ENCODE peak calls at places on chromosomes 1 and 21, in nine cellular contexts. One of them, this sample, is unnamed.

GRCh38 chr1:25820247-25821111 is 725 bp downstream of the MTFR1L start:
- DNase-seq in vagina: no peak
- DNase-seq in Panc1: no peak
- DNase-seq in SK-N-SH: peak; percentile 79
- DNase-seq in GM23338: peak; percentile 80
- DNase-seq in transverse colon: peak; percentile 81
- DNase-seq in stomach: peak; percentile 61
- DNase-seq in sigmoid colon: peak; percentile 77
- DNase-seq in HCT116: no peak
- DNase-seq in this sample: no peak

GRCh38 chr1:58437623-58438022 is 108.9 kb downstream of the OMA1 start:
- DNase-seq in sigmoid colon: no peak
- DNase-seq in HCT116: no peak
- DNase-seq in SK-N-SH: no peak
- DNase-seq in Panc1: no peak
- DNase-seq in stomach: no peak
- DNase-seq in transverse colon: no peak
- DNase-seq in vagina: no peak
- DNase-seq in GM23338: no peak
- DNase-seq in this sample: no peak

GRCh38 chr1:220990417-220991337 is 111.4 kb downstream of the HLX start:
- DNase-seq in stomach: no peak
- DNase-seq in SK-N-SH: no peak
- DNase-seq in vagina: no peak
- DNase-seq in HCT116: peak; percentile 12
- DNase-seq in sigmoid colon: no peak
- DNase-seq in transverse colon: no peak
- DNase-seq in Panc1: no peak
- DNase-seq in GM23338: no peak
- DNase-seq in this sample: no peak

GRCh38 chr1:94481473-94481933 is 60.1 kb downstream of the F3 start:
- DNase-seq in sigmoid colon: peak; percentile 62
- DNase-seq in vagina: no peak
- DNase-seq in stomach: peak; percentile 64
- DNase-seq in SK-N-SH: peak; percentile 57
- DNase-seq in Panc1: peak; percentile 43
- DNase-seq in transverse colon: peak; percentile 23
- DNase-seq in GM23338: peak; percentile 88
- DNase-seq in HCT116: peak; percentile 69
- DNase-seq in this sample: peak; percentile 59

GRCh38 chr1:33127001-33127823 is 46.3 kb downstream of the AZIN2 start:
- DNase-seq in sigmoid colon: peak; percentile 99
- DNase-seq in vagina: peak; percentile 98
- DNase-seq in stomach: peak; percentile 97
- DNase-seq in HCT116: peak; percentile 99
- DNase-seq in Panc1: peak; percentile 90
- DNase-seq in GM23338: peak; percentile 98
- DNase-seq in transverse colon: peak; percentile 98
- DNase-seq in SK-N-SH: peak; percentile 91
- DNase-seq in this sample: peak; percentile 97

GRCh38 chr1:171796592-171796991 is 15.1 kb downstream of the METTL13 start:
- DNase-seq in vagina: no peak
- DNase-seq in stomach: no peak
- DNase-seq in HCT116: no peak
- DNase-seq in transverse colon: no peak
- DNase-seq in GM23338: no peak
- DNase-seq in Panc1: no peak
- DNase-seq in sigmoid colon: no peak
- DNase-seq in SK-N-SH: no peak
- DNase-seq in this sample: no peak

GRCh38 chr1:67566803-67567202 is 118.2 kb upstream of the GADD45A start:
- DNase-seq in sigmoid colon: no peak
- DNase-seq in Panc1: no peak
- DNase-seq in vagina: no peak
- DNase-seq in transverse colon: no peak
- DNase-seq in SK-N-SH: no peak
- DNase-seq in HCT116: no peak
- DNase-seq in stomach: no peak
- DNase-seq in GM23338: no peak
- DNase-seq in this sample: no peak

GRCh38 chr21:44593598-44594405 is 1.5 kb upstream of the KRTAP10-6 start:
- DNase-seq in HCT116: no peak
- DNase-seq in stomach: no peak
- DNase-seq in sigmoid colon: no peak
- DNase-seq in GM23338: peak; percentile 42
- DNase-seq in transverse colon: no peak
- DNase-seq in SK-N-SH: no peak
- DNase-seq in Panc1: no peak
- DNase-seq in vagina: peak; percentile 40
- DNase-seq in this sample: no peak

GRCh38 chr1:204545202-204545601 is 29.0 kb downstream of the MDM4 start:
- DNase-seq in HCT116: no peak
- DNase-seq in GM23338: no peak
- DNase-seq in sigmoid colon: no peak
- DNase-seq in transverse colon: no peak
- DNase-seq in vagina: no peak
- DNase-seq in stomach: no peak
- DNase-seq in Panc1: no peak
- DNase-seq in SK-N-SH: no peak
- DNase-seq in this sample: no peak
- H3K36me3 ChIP-seq in HCT116: peaks cover 70% of the 10 kb centered on the region
- H3K36me3 ChIP-seq in GM23338: peaks cover 64% of the 10 kb centered on the region
- H3K36me3 ChIP-seq in sigmoid colon: peaks cover 100% of the 10 kb centered on the region
- H3K36me3 ChIP-seq in transverse colon: peaks cover 78% of the 10 kb centered on the region
- H3K36me3 ChIP-seq in vagina: peaks cover 92% of the 10 kb centered on the region
- H3K36me3 ChIP-seq in stomach: peaks cover 99% of the 10 kb centered on the region
- H3K36me3 ChIP-seq in Panc1: peaks cover 56% of the 10 kb centered on the region
- H3K36me3 ChIP-seq in SK-N-SH: peaks cover 98% of the 10 kb centered on the region
- H3K36me3 ChIP-seq in this sample: peaks cover 96% of the 10 kb centered on the region

GRCh38 chr1:246169019-246169418 is 338.1 kb downstream of the SMYD3 start:
- DNase-seq in Panc1: no peak
- DNase-seq in HCT116: no peak
- DNase-seq in SK-N-SH: no peak
- DNase-seq in sigmoid colon: no peak
- DNase-seq in transverse colon: no peak
- DNase-seq in stomach: no peak
- DNase-seq in vagina: no peak
- DNase-seq in GM23338: no peak
- DNase-seq in this sample: no peak
- TF ChIP-seq POLR2AphosphoS5 in Panc1: no peak
- TF ChIP-seq POLR2AphosphoS5 in HCT116: no peak
- TF ChIP-seq POLR2AphosphoS5 in SK-N-SH: no peak
- TF ChIP-seq POLR2AphosphoS5 in sigmoid colon: no peak
- TF ChIP-seq POLR2AphosphoS5 in transverse colon: no peak
- TF ChIP-seq POLR2AphosphoS5 in stomach: no peak
- TF ChIP-seq POLR2AphosphoS5 in vagina: no peak
- TF ChIP-seq POLR2AphosphoS5 in GM23338: no peak
- TF ChIP-seq POLR2AphosphoS5 in this sample: no peak

GRCh38 chr1:2520206-2520605 is 6.2 kb downstream of the PANK4 start:
- DNase-seq in GM23338: no peak
- DNase-seq in Panc1: no peak
- DNase-seq in transverse colon: no peak
- DNase-seq in vagina: no peak
- DNase-seq in HCT116: no peak
- DNase-seq in sigmoid colon: no peak
- DNase-seq in SK-N-SH: no peak
- DNase-seq in stomach: no peak
- DNase-seq in this sample: no peak
- H3K36me3 ChIP-seq in GM23338: peaks cover 5% of the 10 kb centered on the region
- H3K36me3 ChIP-seq in Panc1: peaks cover 3% of the 10 kb centered on the region
- H3K36me3 ChIP-seq in transverse colon: peaks cover 53% of the 10 kb centered on the region
- H3K36me3 ChIP-seq in vagina: peaks cover 65% of the 10 kb centered on the region
- H3K36me3 ChIP-seq in HCT116: peaks cover 22% of the 10 kb centered on the region
- H3K36me3 ChIP-seq in sigmoid colon: peaks cover 66% of the 10 kb centered on the region
- H3K36me3 ChIP-seq in SK-N-SH: peaks cover 5% of the 10 kb centered on the region
- H3K36me3 ChIP-seq in stomach: peaks cover 71% of the 10 kb centered on the region
- H3K36me3 ChIP-seq in this sample: peaks cover 59% of the 10 kb centered on the region

DNA sequence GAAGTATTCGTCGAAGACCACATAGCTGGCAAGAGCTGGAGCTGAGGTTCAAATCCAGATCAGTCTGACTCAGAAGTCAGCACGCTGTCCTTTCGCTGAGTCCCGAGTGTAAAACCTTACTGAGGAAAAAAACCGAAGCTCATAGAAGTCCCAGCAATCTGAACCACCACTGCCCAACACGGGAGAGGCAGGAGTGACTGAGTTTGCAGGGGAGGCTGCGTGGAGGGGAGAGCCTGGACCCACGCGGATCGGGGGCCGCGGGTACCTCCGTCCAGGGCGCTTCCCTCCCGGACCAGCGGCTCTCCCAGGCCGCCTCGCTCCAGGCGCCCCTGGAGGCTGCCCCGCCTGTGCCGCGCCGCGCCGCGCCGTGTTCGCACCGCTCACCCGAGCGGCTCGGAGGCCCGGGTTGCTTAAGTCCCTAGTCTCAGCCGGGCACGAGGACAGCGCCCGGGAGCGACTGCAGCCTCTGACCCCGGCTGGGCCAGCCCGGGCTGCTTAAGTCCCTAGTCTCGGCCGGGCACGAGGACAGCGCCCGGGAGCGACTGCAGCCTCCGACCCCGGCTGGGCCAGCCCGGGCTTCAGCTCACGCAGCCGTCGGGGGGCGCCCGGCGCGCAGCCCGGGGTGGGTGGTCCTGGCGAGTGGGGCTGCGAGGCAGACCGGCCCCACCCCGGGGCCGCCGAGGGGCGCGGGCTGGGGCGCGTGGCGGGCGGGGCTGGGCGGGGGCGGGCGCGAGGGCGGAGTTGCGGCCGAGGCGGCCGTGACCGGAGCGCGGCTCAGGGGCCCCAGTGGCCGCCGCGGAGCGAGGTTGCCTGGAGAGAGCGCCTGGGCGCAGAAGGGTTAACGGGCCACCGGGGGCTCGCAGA is at the start of gene ADAMTSL4:
- DNase-seq in GM23338: peak; percentile 84
- DNase-seq in SK-N-SH: peak; percentile 90
- DNase-seq in transverse colon: peak; percentile 68
- DNase-seq in vagina: no peak
- DNase-seq in Panc1: no peak
- DNase-seq in HCT116: no peak
- DNase-seq in sigmoid colon: peak; percentile 86
- DNase-seq in stomach: peak; percentile 72
- DNase-seq in this sample: no peak
- TF ChIP-seq POLR2AphosphoS5 in GM23338: no peak
- TF ChIP-seq POLR2AphosphoS5 in SK-N-SH: no peak
- TF ChIP-seq POLR2AphosphoS5 in transverse colon: no peak
- TF ChIP-seq POLR2AphosphoS5 in vagina: no peak
- TF ChIP-seq POLR2AphosphoS5 in Panc1: no peak
- TF ChIP-seq POLR2AphosphoS5 in HCT116: peak; percentile 6
- TF ChIP-seq POLR2AphosphoS5 in sigmoid colon: peak; percentile 34
- TF ChIP-seq POLR2AphosphoS5 in stomach: no peak
- TF ChIP-seq POLR2AphosphoS5 in this sample: no peak

DNA sequence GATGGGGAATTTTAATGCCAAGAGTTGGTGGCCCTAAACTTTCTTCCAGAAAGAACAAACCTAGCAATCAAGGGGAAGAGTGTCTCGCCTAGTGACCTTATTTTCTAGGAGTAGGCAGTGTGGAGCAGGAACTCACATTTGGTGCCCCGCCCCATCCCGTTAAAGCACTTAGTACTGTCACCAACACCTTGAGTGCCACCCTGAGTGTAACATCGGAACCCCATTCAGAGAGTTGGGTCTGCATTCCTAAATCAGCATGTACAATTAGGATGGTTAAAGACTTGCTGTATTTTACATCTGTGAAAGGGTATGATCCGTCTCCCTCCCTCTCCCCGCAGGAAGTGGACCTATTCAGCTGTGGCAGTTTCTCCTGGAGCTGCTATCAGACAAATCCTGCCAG is 15.5 kb downstream of the ETS2 start:
- DNase-seq in GM23338: no peak
- DNase-seq in vagina: peak; percentile 64
- DNase-seq in stomach: no peak
- DNase-seq in Panc1: no peak
- DNase-seq in HCT116: no peak
- DNase-seq in transverse colon: peak; percentile 57
- DNase-seq in sigmoid colon: no peak
- DNase-seq in SK-N-SH: no peak
- DNase-seq in this sample: no peak
- H3K36me3 ChIP-seq in GM23338: peaks cover 72% of the 10 kb centered on the region
- H3K36me3 ChIP-seq in vagina: peaks cover 77% of the 10 kb centered on the region
- H3K36me3 ChIP-seq in stomach: peaks cover 83% of the 10 kb centered on the region
- H3K36me3 ChIP-seq in Panc1: peaks cover 34% of the 10 kb centered on the region
- H3K36me3 ChIP-seq in HCT116: peaks cover 75% of the 10 kb centered on the region
- H3K36me3 ChIP-seq in transverse colon: peaks cover 70% of the 10 kb centered on the region
- H3K36me3 ChIP-seq in sigmoid colon: peaks cover 74% of the 10 kb centered on the region
- H3K36me3 ChIP-seq in SK-N-SH: peaks cover 75% of the 10 kb centered on the region
- H3K36me3 ChIP-seq in this sample: peaks cover 89% of the 10 kb centered on the region

GRCh38 chr1:159091547-159092397 is 15.2 kb upstream of the AIM2 start:
- DNase-seq in transverse colon: no peak
- DNase-seq in SK-N-SH: no peak
- DNase-seq in vagina: no peak
- DNase-seq in Panc1: no peak
- DNase-seq in HCT116: no peak
- DNase-seq in GM23338: no peak
- DNase-seq in stomach: no peak
- DNase-seq in sigmoid colon: no peak
- DNase-seq in this sample: peak; percentile 59
- TF ChIP-seq POLR2AphosphoS5 in transverse colon: no peak
- TF ChIP-seq POLR2AphosphoS5 in SK-N-SH: no peak
- TF ChIP-seq POLR2AphosphoS5 in vagina: no peak
- TF ChIP-seq POLR2AphosphoS5 in Panc1: no peak
- TF ChIP-seq POLR2AphosphoS5 in HCT116: no peak
- TF ChIP-seq POLR2AphosphoS5 in GM23338: no peak
- TF ChIP-seq POLR2AphosphoS5 in stomach: no peak
- TF ChIP-seq POLR2AphosphoS5 in sigmoid colon: no peak
- TF ChIP-seq POLR2AphosphoS5 in this sample: no peak

DNA sequence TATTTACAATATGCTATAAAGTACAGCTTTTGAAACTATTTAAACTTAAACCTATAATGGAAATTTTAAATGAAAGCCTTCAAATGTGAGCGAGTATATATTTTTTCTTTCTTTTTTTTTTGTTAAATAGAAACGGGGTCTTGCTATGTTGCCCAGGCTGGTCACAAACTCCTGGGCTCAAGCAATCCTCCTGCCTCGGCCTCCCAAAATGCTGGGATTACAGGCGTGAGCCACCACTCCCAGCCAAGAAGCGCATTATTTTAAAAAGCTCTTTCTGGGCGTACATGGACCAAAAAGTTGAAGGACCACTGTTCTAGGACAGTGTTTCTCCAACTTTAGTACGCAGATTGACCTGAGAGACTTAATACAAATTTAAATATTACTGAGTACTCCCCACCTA is 87.5 kb downstream of the TRIM33 start:
- DNase-seq in sigmoid colon: no peak
- DNase-seq in GM23338: no peak
- DNase-seq in transverse colon: no peak
- DNase-seq in SK-N-SH: no peak
- DNase-seq in stomach: no peak
- DNase-seq in Panc1: no peak
- DNase-seq in HCT116: no peak
- DNase-seq in vagina: no peak
- DNase-seq in this sample: no peak
- H3K36me3 ChIP-seq in sigmoid colon: peaks cover 85% of the 10 kb centered on the region
- H3K36me3 ChIP-seq in GM23338: peaks cover 29% of the 10 kb centered on the region
- H3K36me3 ChIP-seq in transverse colon: peaks cover 72% of the 10 kb centered on the region
- H3K36me3 ChIP-seq in SK-N-SH: peaks cover 83% of the 10 kb centered on the region
- H3K36me3 ChIP-seq in stomach: peaks cover 92% of the 10 kb centered on the region
- H3K36me3 ChIP-seq in Panc1: peaks cover 36% of the 10 kb centered on the region
- H3K36me3 ChIP-seq in HCT116: peaks cover 35% of the 10 kb centered on the region
- H3K36me3 ChIP-seq in vagina: peaks cover 59% of the 10 kb centered on the region
- H3K36me3 ChIP-seq in this sample: peaks cover 87% of the 10 kb centered on the region

DNA sequence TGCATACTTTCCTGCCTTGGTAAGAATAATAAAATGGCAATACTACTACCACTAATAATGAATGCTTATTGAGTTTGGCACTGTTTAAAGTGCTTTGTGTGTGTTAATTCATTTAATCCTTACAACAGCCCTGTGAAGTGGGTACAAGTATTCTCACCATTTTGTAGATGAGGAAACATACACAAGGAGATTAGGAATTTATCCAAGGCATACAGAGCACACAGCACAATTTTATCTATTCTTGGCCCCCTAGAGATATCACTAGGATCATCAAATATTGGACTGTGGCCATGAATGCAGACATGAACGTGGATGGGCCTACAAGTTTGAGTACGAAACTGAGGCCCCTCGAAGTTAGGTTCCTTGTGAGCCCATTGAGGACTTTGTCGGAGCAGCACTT is 39.5 kb downstream of the TENT5C start:
- DNase-seq in Panc1: no peak
- DNase-seq in vagina: no peak
- DNase-seq in SK-N-SH: no peak
- DNase-seq in HCT116: no peak
- DNase-seq in sigmoid colon: no peak
- DNase-seq in stomach: no peak
- DNase-seq in transverse colon: no peak
- DNase-seq in GM23338: no peak
- DNase-seq in this sample: no peak
- TF ChIP-seq POLR2AphosphoS5 in Panc1: no peak
- TF ChIP-seq POLR2AphosphoS5 in vagina: no peak
- TF ChIP-seq POLR2AphosphoS5 in SK-N-SH: no peak
- TF ChIP-seq POLR2AphosphoS5 in HCT116: no peak
- TF ChIP-seq POLR2AphosphoS5 in sigmoid colon: no peak
- TF ChIP-seq POLR2AphosphoS5 in stomach: no peak
- TF ChIP-seq POLR2AphosphoS5 in transverse colon: no peak
- TF ChIP-seq POLR2AphosphoS5 in GM23338: no peak
- TF ChIP-seq POLR2AphosphoS5 in this sample: no peak